ENCODE peak calls at places on chromosomes 3 and 15, in five cellular contexts. R is GM23248, X is HCT116, A is neural progenitor cell, Z is hepatocyte. L is an unnamed sample.

GRCh38 chr3:44021646-44022594 is 219.8 kb upstream of the TOPAZ1 start:
- DNase-seq in A (peak; percentile 67), R (peak; percentile 41), Z (no peak), X (no peak), L (peak; percentile 70)

GRCh38 chr15:42427429-42428223 is 63.3 kb downstream of the ZNF106 start:
- DNase-seq in A (no peak), R (peak; percentile 93), X (no peak), Z (no peak), L (no peak)

GRCh38 chr15:68650901-68651709 is 72.3 kb downstream of the CORO2B start:
- DNase-seq in A (peak; percentile 90), X (peak; percentile 51), R (no peak), Z (peak; percentile 70), L (peak; percentile 94)

GRCh38 chr3:71488391-71488809 is 95.1 kb downstream of the FOXP1 start:
- DNase-seq in X (no peak), Z (no peak), A (no peak), R (no peak), L (no peak)

GRCh38 chr15:23069496-23070166 is 30.3 kb upstream of the TUBGCP5 start:
- DNase-seq in Z (no peak), A (peak; percentile 48), R (peak; percentile 3), X (peak; percentile 28), L (peak; percentile 60)

GRCh38 chr3:113914646-113915045 is 33.2 kb upstream of the ZDHHC23 start:
- DNase-seq in X (no peak), A (no peak), R (peak; percentile 90), Z (no peak), L (no peak)

GRCh38 chr3:51393564-51393963 is 2.5 kb downstream of the RBM15B start:
- DNase-seq in A (no peak), X (no peak), Z (no peak), R (no peak), L (no peak)

GRCh38 chr15:49046113-49046883 is at the start of gene SECISBP2L:
- DNase-seq in R (peak; percentile 97), X (peak; percentile 91), Z (peak; percentile 96), A (peak; percentile 96), L (peak; percentile 99)

GRCh38 chr3:13666227-13666619 is 117.3 kb downstream of the FBLN2 start:
- DNase-seq in X (no peak), A (no peak), Z (no peak), R (no peak), L (no peak)

GRCh38 chr3:28476194-28476593 is 127.6 kb upstream of the AZI2 start:
- DNase-seq in X (peak; percentile 29), Z (peak; percentile 71), R (peak; percentile 74), A (peak; percentile 65), L (peak; percentile 80)

GRCh38 chr15:96170616-96171270 is 159.8 kb upstream of the NR2F2 start:
- DNase-seq in X (no peak), R (no peak), Z (peak; percentile 46), A (no peak), L (no peak)

GRCh38 chr15:26758079-26758478 is 14.8 kb downstream of the GABRB3 start:
- DNase-seq in R (no peak), A (no peak), Z (no peak), X (no peak), L (no peak)

GRCh38 chr3:15858547-15859506 is 61.0 kb upstream of the ANKRD28 start:
- DNase-seq in A (peak; percentile 60), Z (peak; percentile 70), R (peak; percentile 32), X (no peak), L (peak; percentile 86)

GRCh38 chr3:15860014-15860934 is 62.5 kb upstream of the ANKRD28 start:
- DNase-seq in Z (peak; percentile 50), X (peak; percentile 49), R (peak; percentile 72), A (peak; percentile 74), L (peak; percentile 76)

GRCh38 chr3:15859507-15860013 is 61.8 kb upstream of the ANKRD28 start:
- DNase-seq in X (peak; percentile 52), R (peak; percentile 91), Z (peak; percentile 93), A (peak; percentile 91), L (peak; percentile 84)

GRCh38 chr3:15861163-15861562 is 63.4 kb upstream of the ANKRD28 start:
- DNase-seq in R (no peak), A (no peak), X (no peak), Z (no peak), L (no peak)
- TF ChIP-seq EZH2phosphoT487 in R (no peak), A (no peak), X (no peak), Z (no peak), L (no peak)

DNA sequence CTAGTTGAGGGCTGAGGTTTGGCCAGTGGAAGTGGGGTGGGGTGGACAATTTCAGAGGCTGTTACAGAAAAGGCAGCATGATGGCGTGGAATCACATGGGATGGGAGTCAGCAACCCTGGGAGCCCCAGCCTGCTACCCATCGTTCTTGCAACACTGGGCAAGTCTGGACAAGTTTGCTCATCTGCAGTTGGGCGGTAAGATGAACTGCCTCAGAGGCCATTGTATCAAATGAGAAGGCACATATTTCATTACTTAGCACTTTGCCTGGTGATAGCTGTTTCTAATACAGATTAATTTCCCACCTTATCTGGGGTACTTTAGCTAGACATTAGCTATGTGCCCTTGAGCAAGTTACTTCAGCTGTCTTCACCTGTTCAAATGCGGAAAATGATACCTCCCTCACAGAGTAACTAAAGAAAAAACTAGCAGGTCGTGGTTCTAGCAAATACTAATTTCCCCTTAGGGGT is 248.9 kb downstream of the THSD4 start:
- DNase-seq in Z (no peak), A (no peak), R (no peak), X (no peak), L (no peak)
- TF ChIP-seq EZH2phosphoT487 in Z (no peak), A (no peak), R (no peak), X (no peak), L (no peak)

GRCh38 chr3:193808317-193808716 is 215.3 kb downstream of the OPA1 start:
- DNase-seq in Z (no peak), X (no peak), A (no peak), R (no peak), L (no peak)

GRCh38 chr3:193803288-193803687 is 210.3 kb downstream of the OPA1 start:
- DNase-seq in A (no peak), R (no peak), X (no peak), Z (peak; percentile 50), L (no peak)

GRCh38 chr3:193801094-193801493 is 208.1 kb downstream of the OPA1 start:
- DNase-seq in R (no peak), Z (no peak), X (no peak), A (no peak), L (no peak)

GRCh38 chr3:193809106-193809505 is 216.1 kb downstream of the OPA1 start:
- DNase-seq in Z (no peak), A (peak; percentile 75), X (no peak), R (no peak), L (no peak)

GRCh38 chr3:193805448-193805847 is 212.4 kb downstream of the OPA1 start:
- DNase-seq in R (peak; percentile 62), A (no peak), X (peak; percentile 77), Z (peak; percentile 90), L (no peak)
- TF ChIP-seq EZH2phosphoT487 in R (no peak), A (no peak), X (no peak), Z (no peak), L (no peak)

DNA sequence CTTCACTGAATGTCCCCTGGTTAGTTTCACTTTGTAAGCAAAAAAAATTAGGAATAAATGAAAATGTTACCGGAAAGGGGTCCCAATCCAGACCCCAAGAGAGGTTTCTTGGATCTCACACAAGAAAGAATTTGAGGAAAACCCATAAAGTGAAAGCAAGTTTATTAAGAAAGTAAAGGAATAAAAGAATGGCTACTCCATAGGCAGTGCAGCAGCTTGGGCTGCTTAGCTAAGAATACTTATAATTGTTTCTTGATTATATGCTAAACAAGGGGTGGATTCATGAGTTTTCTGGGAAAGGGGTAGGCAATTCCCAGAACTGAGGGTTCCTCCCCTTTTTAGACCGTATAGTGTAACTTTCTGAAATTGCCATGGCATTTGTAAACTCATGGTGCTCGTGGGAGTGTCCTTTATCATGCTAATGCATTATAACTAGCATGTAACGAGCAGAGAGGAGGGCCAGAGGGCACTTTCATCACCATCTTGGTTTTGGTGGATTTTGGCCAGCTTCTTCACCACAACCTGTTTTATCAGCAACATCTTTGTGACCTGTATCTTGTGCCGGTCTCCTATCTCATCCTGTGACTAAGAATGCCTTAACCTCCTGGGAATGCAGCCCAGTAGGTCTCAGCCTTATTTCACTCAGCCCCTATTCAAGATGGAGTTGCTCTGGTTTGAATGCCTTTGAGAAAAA is 41.0 kb upstream of the CMSS1 start:
- DNase-seq in R (no peak), X (no peak), Z (no peak), A (no peak), L (no peak)
- TF ChIP-seq EZH2phosphoT487 in R (no peak), X (no peak), Z (no peak), A (no peak), L (no peak)

GRCh38 chr3:67551366-67552016 is 102.9 kb downstream of the SUCLG2 start:
- DNase-seq in Z (no peak), X (no peak), R (no peak), A (no peak), L (no peak)

GRCh38 chr3:67550541-67550940 is 103.9 kb downstream of the SUCLG2 start:
- DNase-seq in X (no peak), Z (no peak), A (no peak), R (no peak), L (no peak)
- TF ChIP-seq EZH2phosphoT487 in X (no peak), Z (no peak), A (no peak), R (no peak), L (no peak)

GRCh38 chr15:45589296-45589695 is 2.1 kb downstream of the BLOC1S6 start:
- DNase-seq in X (no peak), R (no peak), A (no peak), Z (no peak), L (no peak)
- TF ChIP-seq EZH2phosphoT487 in X (no peak), R (no peak), A (no peak), Z (no peak), L (no peak)